ENCODE peak calls at places on chromosome X, in four cellular contexts. A is RWPE2, X is AG20443, P is ureter. R is an unnamed sample.

GRCh38 chrX:97389761-97390192 is 506.1 kb downstream of the RPA4 start:
- DNase-seq in A (no peak), X (peak), P (no peak), R (peak)

GRCh38 chrX:40473460-40474204 is 107.1 kb upstream of the ATP6AP2 start:
- DNase-seq in A (no peak), X (no peak), P (no peak), R (no peak)

GRCh38 chrX:119055650-119056049 is 17.1 kb upstream of the CT47C1 start:
- DNase-seq in A (no peak), P (no peak), X (no peak), R (no peak)

GRCh38 chrX:102155806-102156179 is at the start of gene BEX5:
- DNase-seq in X (peak), A (no peak), P (peak), R (no peak)

GRCh38 chrX:17822351-17822750 is 38.7 kb downstream of the RAI2 start:
- DNase-seq in X (peak), P (no peak), A (no peak), R (no peak)

GRCh38 chrX:39759526-39760224 is 338.1 kb downstream of the BCOR start:
- DNase-seq in X (peak), A (no peak), P (no peak), R (peak)

GRCh38 chrX:139766545-139766983 is 58.6 kb upstream of the MCF2 start:
- DNase-seq in P (no peak), A (no peak), X (no peak), R (no peak)

GRCh38 chrX:126489141-126489540 is 63.5 kb downstream of the DCAF12L1 start:
- DNase-seq in A (no peak), P (no peak), X (no peak), R (no peak)

GRCh38 chrX:44228621-44229020 is 114.9 kb downstream of the EFHC2 start:
- DNase-seq in X (no peak), A (no peak), P (no peak), R (no peak)

GRCh38 chrX:71432733-71433132 is 66.6 kb downstream of the TAF1 start:
- DNase-seq in A (no peak), P (no peak), X (no peak), R (no peak)

GRCh38 chrX:95733426-95733825 is 951.2 kb upstream of the DIAPH2 start:
- DNase-seq in X (no peak), A (no peak), P (no peak), R (no peak)

GRCh38 chrX:57227691-57228090 is 58.8 kb upstream of the FAAH2 start:
- DNase-seq in X (no peak), P (no peak), A (no peak), R (no peak)

GRCh38 chrX:108511721-108512120 is 72.1 kb downstream of the COL4A5 start:
- DNase-seq in P (no peak), X (no peak), A (no peak), R (peak)

GRCh38 chrX:120309873-120310730 is 1.2 kb downstream of the TMEM255A start:
- DNase-seq in A (no peak), P (no peak), X (peak), R (no peak)

GRCh38 chrX:135931644-135932487 is 38.4 kb downstream of the SAGE1 start:
- DNase-seq in P (no peak), X (peak), A (no peak), R (no peak)

GRCh38 chrX:1442724-1443367 is 9.9 kb downstream of the ASMTL start:
- DNase-seq in X (no peak), P (peak), A (peak), R (no peak)

GRCh38 chrX:43881410-43882293 is 598 bp downstream of the MAOB start:
- DNase-seq in X (no peak), A (no peak), P (no peak), R (no peak)

GRCh38 chrX:102934624-102935023 is 2.4 kb upstream of the RAB40AL start:
- DNase-seq in X (peak), P (no peak), A (no peak), R (no peak)

GRCh38 chrX:105050921-105051320 is 169.6 kb downstream of the TEX13A start:
- DNase-seq in X (no peak), P (no peak), A (no peak), R (no peak)

GRCh38 chrX:153635788-153636668 is 11.0 kb upstream of the DUSP9 start:
- DNase-seq in X (no peak), A (no peak), P (no peak), R (no peak)